ENCODE peak calls at places on chromosomes 1 and 21, in five cellular contexts. L is effector memory CD4-positive, alpha-beta T cell; J is tibial nerve; T is CD4-positive, alpha-beta T cell; E is GM23248. R is an unnamed sample.

GRCh38 chr1:91864017-91864700 is 21.8 kb downstream of the TGFBR3 start:
- DNase-seq in L (no peak), J (no peak), T (no peak), E (peak; percentile 85), R (no peak)

GRCh38 chr1:30705673-30706072 is 17.7 kb downstream of the MATN1 start:
- DNase-seq in L (no peak), J (no peak), T (no peak), E (no peak), R (no peak)

GRCh38 chr1:191396622-191397021 is 761.6 kb upstream of the RGS18 start:
- DNase-seq in L (no peak), J (no peak), T (no peak), E (no peak), R (no peak)

GRCh38 chr1:174358786-174359453 is 88.8 kb upstream of the GPR52 start:
- DNase-seq in L (no peak), J (no peak), T (no peak), E (no peak), R (no peak)

GRCh38 chr21:45443595-45444181 is 38.7 kb downstream of the COL18A1 start:
- DNase-seq in L (no peak), J (no peak), T (no peak), E (no peak), R (no peak)

GRCh38 chr1:117127840-117128239 is 6.3 kb upstream of the TRIM45 start:
- DNase-seq in L (no peak), J (no peak), T (no peak), E (peak; percentile 47), R (no peak)

GRCh38 chr1:117030271-117030877 is 28.8 kb downstream of the CD101 start:
- DNase-seq in L (no peak), J (no peak), T (no peak), E (no peak), R (no peak)

GRCh38 chr21:43306911-43307676 is 119.8 kb downstream of the SIK1 start:
- DNase-seq in L (no peak), J (no peak), T (no peak), E (peak; percentile 61), R (no peak)

GRCh38 chr1:220473440-220473839 is 54.5 kb upstream of the MARK1 start:
- DNase-seq in L (no peak), J (no peak), T (no peak), E (no peak), R (no peak)

GRCh38 chr1:30087465-30087864 is 635.9 kb downstream of the MATN1 start:
- DNase-seq in L (no peak), J (no peak), T (no peak), E (peak; percentile 36), R (no peak)

GRCh38 chr21:38759286-38759872 is 46.4 kb upstream of the ETS2 start:
- DNase-seq in L (no peak), J (no peak), T (no peak), E (peak; percentile 45), R (no peak)

GRCh38 chr1:205680073-205680851 is at the start of gene SLC45A3:
- DNase-seq in L (no peak), J (no peak), T (peak; percentile 13), E (peak; percentile 67), R (no peak)

GRCh38 chr1:247407180-247407616 is 8.8 kb upstream of the NLRP3 start:
- DNase-seq in L (peak; percentile 54), J (no peak), T (peak; percentile 32), E (peak; percentile 25), R (peak; percentile 28)

GRCh38 chr1:82840192-82840591 is 1039.5 kb downstream of the ADGRL2 start:
- DNase-seq in L (no peak), J (no peak), T (no peak), E (no peak), R (no peak)

GRCh38 chr21:42386034-42386591 is 9.7 kb downstream of the TMPRSS3 start:
- DNase-seq in L (no peak), J (no peak), T (no peak), E (no peak), R (no peak)

GRCh38 chr1:183543619-183544204 is 46.5 kb downstream of the NCF2 start:
- DNase-seq in L (no peak), J (peak; percentile 15), T (no peak), E (peak; percentile 84), R (no peak)

GRCh38 chr1:185775505-185775904 is 41.3 kb downstream of the HMCN1 start:
- DNase-seq in L (no peak), J (no peak), T (no peak), E (no peak), R (no peak)

GRCh38 chr21:28633803-28634572 is 358.7 kb downstream of the LTN1 start:
- DNase-seq in L (no peak), J (no peak), T (no peak), E (peak; percentile 93), R (peak; percentile 70)

GRCh38 chr1:206687915-206688442 is 3.3 kb downstream of the MAPKAPK2 start:
- DNase-seq in L (no peak), J (no peak), T (no peak), E (peak; percentile 69), R (no peak)

GRCh38 chr1:177948336-177948972 is 21.4 kb downstream of the SEC16B start:
- DNase-seq in L (no peak), J (peak; percentile 65), T (no peak), E (peak; percentile 82), R (peak; percentile 57)

GRCh38 chr1:59880001-59880400 is 46.6 kb downstream of the CYP2J2 start:
- DNase-seq in L (no peak), J (no peak), T (no peak), E (no peak), R (no peak)

GRCh38 chr1:183636783-183637182 is 1.2 kb upstream of the ARPC5 start:
- DNase-seq in L (no peak), J (no peak), T (no peak), E (peak; percentile 9), R (no peak)

GRCh38 chr1:65020774-65021173 is 54.4 kb upstream of the JAK1 start:
- DNase-seq in L (no peak), J (no peak), T (no peak), E (peak; percentile 33), R (no peak)

GRCh38 chr1:100164226-100164625 is 13.8 kb downstream of the LRRC39 start:
- DNase-seq in L (no peak), J (no peak), T (no peak), E (peak; percentile 93), R (no peak)

GRCh38 chr1:173888749-173889148 is 20.6 kb downstream of the ZBTB37 start:
- DNase-seq in L (no peak), J (no peak), T (no peak), E (no peak), R (no peak)

GRCh38 chr1:229024528-229025119 is 246.3 kb upstream of the RAB4A start:
- DNase-seq in L (no peak), J (peak; percentile 58), T (no peak), E (peak; percentile 94), R (no peak)

GRCh38 chr21:19268634-19269138 is 865.1 kb upstream of the TMPRSS15 start:
- DNase-seq in L (no peak), J (no peak), T (no peak), E (no peak), R (no peak)

GRCh38 chr1:175804556-175804955 is 61.2 kb upstream of the TNR start:
- DNase-seq in L (no peak), J (no peak), T (no peak), E (peak; percentile 29), R (no peak)

GRCh38 chr1:80656011-80656627 is 1144.6 kb upstream of the ADGRL2 start:
- DNase-seq in L (no peak), J (no peak), T (no peak), E (no peak), R (no peak)

GRCh38 chr1:103063911-103064310 is 44.4 kb downstream of the COL11A1 start:
- DNase-seq in L (no peak), J (peak; percentile 17), T (no peak), E (no peak), R (no peak)

GRCh38 chr1:50969611-50970507 is at the start of gene CDKN2C:
- DNase-seq in L (no peak), J (peak; percentile 77), T (peak; percentile 25), E (peak; percentile 92), R (peak; percentile 95)

GRCh38 chr1:172332230-172332629 is 88.3 kb upstream of the C1orf105 start:
- DNase-seq in L (no peak), J (no peak), T (no peak), E (no peak), R (no peak)

GRCh38 chr1:161068306-161069200 is 1.1 kb downstream of the ARHGAP30 start:
- DNase-seq in L (peak; percentile 77), J (peak; percentile 49), T (peak; percentile 46), E (no peak), R (peak; percentile 66)
- H3K27ac ChIP-seq in L (peak overlapping the region; percentile 94), J (no peak overlapping the region), T (peak overlapping the region; percentile 94), E (no peak overlapping the region), R (no peak overlapping the region)

DNA sequence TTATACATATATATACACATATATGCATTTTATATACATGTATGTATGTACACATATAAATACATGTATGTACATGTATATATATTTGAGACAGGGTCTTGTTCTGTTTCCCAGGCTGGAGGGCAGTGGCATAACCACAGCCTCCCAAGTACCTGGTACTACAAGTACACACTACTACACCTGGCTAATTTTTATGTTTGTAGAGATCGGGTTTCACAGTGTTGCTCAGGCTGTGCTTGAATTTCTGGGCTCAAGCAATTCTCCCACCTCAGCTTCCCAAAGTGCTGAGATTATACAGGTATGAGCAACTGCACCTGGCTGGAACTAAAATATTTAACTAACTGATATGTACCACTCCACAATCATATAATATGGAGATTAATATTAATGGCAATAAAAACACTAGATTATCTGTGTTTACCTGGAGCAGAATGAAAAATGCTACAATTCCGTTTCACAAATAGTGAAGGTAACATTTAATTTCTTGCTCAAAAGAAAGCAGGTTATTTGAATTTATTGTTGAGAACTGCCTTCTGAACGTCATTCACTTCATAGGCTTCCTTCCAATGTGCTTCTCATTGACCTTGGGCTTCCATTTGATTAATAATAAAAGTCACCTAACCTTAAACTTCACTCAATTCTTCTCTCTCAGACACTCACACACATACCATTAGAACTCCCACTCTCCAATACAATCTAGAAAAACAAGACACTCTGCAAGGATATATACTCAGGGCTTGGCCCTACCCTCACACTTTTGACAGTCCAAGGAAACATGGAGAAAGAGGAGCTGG is 57.0 kb downstream of the PTGER3 start:
- DNase-seq in L (no peak), J (no peak), T (no peak), E (no peak), R (no peak)
- H3K27ac ChIP-seq in L (no peak overlapping the region), J (no peak overlapping the region), T (no peak overlapping the region), E (no peak overlapping the region), R (no peak overlapping the region)

DNA sequence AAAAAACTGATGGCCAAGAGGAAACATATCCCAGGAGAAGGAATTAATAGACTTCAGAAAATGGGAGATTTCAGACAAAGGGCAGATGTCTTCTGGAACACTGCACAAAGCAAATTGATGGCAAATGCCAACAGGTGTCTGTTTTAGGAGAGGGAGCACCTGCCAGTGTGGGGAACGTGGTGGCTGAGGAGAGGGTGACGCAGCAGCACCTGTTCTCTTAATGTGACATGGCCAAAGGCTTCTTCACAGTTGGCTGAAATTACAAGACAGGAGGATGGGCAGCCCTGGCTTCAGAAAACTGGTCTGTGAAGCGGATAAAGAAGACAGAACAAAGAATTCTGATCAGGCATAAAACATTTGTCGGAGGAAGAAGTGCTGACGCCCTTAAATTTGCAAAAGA is 178.7 kb upstream of the RUNX1 start:
- DNase-seq in L (no peak), J (no peak), T (no peak), E (no peak), R (no peak)
- H3K27ac ChIP-seq in L (peak overlapping the region; percentile 18), J (no peak overlapping the region), T (no peak overlapping the region), E (no peak overlapping the region), R (no peak overlapping the region)

DNA sequence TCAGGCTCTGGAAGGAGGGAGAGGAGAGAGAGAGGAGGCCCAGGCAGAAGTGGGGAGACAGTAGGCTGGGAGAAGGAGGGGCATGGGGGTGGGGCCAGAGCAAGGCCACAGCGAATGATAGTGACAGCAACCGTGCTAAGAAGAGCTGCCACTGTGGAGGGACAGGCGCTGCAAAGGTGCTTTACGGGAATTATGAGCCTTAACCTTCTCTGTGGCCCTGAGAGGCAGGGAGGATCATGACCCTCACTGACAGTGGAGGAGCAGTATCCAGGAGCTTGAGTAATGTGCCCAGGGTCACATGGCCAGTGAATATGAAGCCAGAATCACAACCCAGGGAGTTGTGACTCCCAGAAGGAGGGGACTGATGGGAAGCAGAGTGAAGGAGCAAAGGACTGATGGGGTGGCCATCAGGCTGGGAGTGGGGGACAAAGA is 53.4 kb upstream of the RPL11 start:
- DNase-seq in L (no peak), J (peak; percentile 65), T (no peak), E (peak; percentile 47), R (no peak)
- H3K27ac ChIP-seq in L (no peak overlapping the region), J (peak overlapping the region; percentile 18), T (no peak overlapping the region), E (peak overlapping the region; percentile 80), R (no peak overlapping the region)

R was measured in tibial artery.